ENCODE peak calls at places on chromosomes 5 and 9, in four cellular contexts. L is breast epithelium, P is right lobe of liver, E is fibroblast of lung. O is an unnamed sample.

GRCh38 chr9:22683393-22684075 is 236.9 kb downstream of the DMRTA1 start:
- DNase-seq in L (no peak), P (no peak), E (peak; percentile 81), O (no peak)

GRCh38 chr5:170648546-170648945 is 135.0 kb upstream of the GABRP start:
- DNase-seq in P (no peak), L (no peak), E (no peak), O (no peak)

GRCh38 chr9:74953235-74953741 is 576 bp upstream of the C9orf40 start:
- DNase-seq in L (no peak), P (no peak), E (no peak), O (no peak)

GRCh38 chr5:91468643-91469422 is 85.7 kb upstream of the ARRDC3 start:
- DNase-seq in E (peak; percentile 35), L (no peak), P (no peak), O (no peak)

GRCh38 chr9:36151306-36152210 is 15.0 kb downstream of the GLIPR2 start:
- DNase-seq in P (peak; percentile 62), E (peak; percentile 85), L (no peak), O (no peak)

GRCh38 chr9:80351612-80352011 is 779.8 kb downstream of the TLE4 start:
- DNase-seq in E (no peak), L (no peak), P (no peak), O (no peak)

GRCh38 chr9:126347911-126348760 is 21.5 kb downstream of the MVB12B start:
- DNase-seq in E (no peak), P (no peak), L (no peak), O (no peak)

GRCh38 chr5:166710275-166710674 is 1581.2 kb upstream of the WWC1 start:
- DNase-seq in L (no peak), E (peak; percentile 9), P (no peak), O (no peak)

GRCh38 chr5:53253421-53253871 is 143.9 kb upstream of the MOCS2 start:
- DNase-seq in P (no peak), L (no peak), E (peak; percentile 95), O (no peak)

GRCh38 chr5:103452089-103452488 is 110.5 kb downstream of the NUDT12 start:
- DNase-seq in P (no peak), E (no peak), L (no peak), O (no peak)

GRCh38 chr5:25963251-25964008 is 1075.0 kb downstream of the CDH9 start:
- DNase-seq in E (no peak), L (no peak), P (no peak), O (no peak)

GRCh38 chr9:134040831-134041648 is 15.8 kb downstream of the BRD3OS start:
- DNase-seq in E (no peak), P (peak; percentile 25), L (no peak), O (no peak)

GRCh38 chr5:110514030-110514429 is 212.4 kb downstream of the TMEM232 start:
- DNase-seq in E (no peak), P (no peak), L (no peak), O (no peak)

GRCh38 chr5:166436857-166437256 is 1854.6 kb upstream of the WWC1 start:
- DNase-seq in P (no peak), L (no peak), E (peak; percentile 41), O (no peak)

GRCh38 chr5:126508251-126508961 is 85.2 kb downstream of the GRAMD2B start:
- DNase-seq in L (no peak), P (no peak), E (no peak), O (peak; percentile 40)

GRCh38 chr5:135295852-135296251 is 103.2 kb downstream of the MACROH2A1 start:
- DNase-seq in L (no peak), P (no peak), E (no peak), O (no peak)

GRCh38 chr5:55601209-55601618 is 66.5 kb upstream of the PLPP1 start:
- DNase-seq in P (peak; percentile 72), L (peak; percentile 67), E (peak; percentile 94), O (peak; percentile 83)

GRCh38 chr9:138103824-138104206 is 226.2 kb downstream of the CACNA1B start:
- DNase-seq in P (no peak), E (no peak), L (no peak), O (peak; percentile 84)

GRCh38 chr5:95668728-95669127 is 14.1 kb downstream of the SPATA9 start:
- DNase-seq in E (peak; percentile 10), P (no peak), L (no peak), O (no peak)

GRCh38 chr9:138077898-138078540 is 200.4 kb downstream of the CACNA1B start:
- DNase-seq in E (no peak), L (no peak), P (peak; percentile 8), O (peak; percentile 75)

GRCh38 chr5:141330299-141331080 is at the start of gene PCDHGA1:
- DNase-seq in L (no peak), E (peak; percentile 40), P (no peak), O (no peak)
- TF ChIP-seq CTCF in L (no peak), E (peak; percentile 45), P (no peak), O (no peak)

DNA sequence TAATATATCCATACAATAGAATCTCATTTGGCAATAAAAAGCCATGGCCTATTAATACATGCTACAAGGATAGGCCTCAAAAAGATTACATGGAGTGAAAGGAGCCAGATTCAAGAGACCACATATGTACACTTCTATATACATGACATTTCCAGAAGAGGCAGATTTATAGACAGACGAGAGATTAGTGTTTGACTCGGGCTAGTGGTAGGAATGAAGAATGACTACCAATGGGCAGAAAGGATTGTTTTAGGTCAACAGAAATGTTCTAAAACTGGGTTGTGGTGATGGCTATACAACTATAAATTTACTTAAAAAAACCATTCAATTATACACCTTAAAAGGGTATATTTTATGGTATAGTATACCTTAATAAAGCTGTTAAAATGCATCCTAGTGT is 41.9 kb downstream of the SETX start:
- DNase-seq in L (no peak), P (no peak), E (no peak), O (no peak)
- TF ChIP-seq CTCF in L (no peak), P (peak; percentile 3), E (peak; percentile 18), O (no peak)

DNA sequence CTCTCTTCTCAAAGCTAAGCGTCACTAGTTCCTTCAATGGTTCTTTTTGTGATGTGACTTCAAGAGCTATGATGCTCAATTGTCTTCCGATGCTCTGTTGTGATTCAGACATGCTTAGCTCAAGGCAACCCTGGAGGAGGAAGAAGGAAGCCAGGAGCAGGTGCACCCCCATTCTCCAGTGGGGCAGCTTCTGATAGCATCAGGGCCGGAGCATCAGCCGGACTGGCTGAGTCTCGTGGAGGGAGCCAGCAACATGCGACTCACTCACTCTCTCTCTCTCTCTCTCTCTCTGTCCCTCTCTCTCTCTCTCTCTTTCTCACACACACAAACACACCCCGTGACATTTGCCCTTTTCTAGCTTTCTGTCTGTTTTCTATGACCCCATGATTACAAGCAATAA is 140.2 kb downstream of the HSD17B3 start:
- DNase-seq in E (no peak), P (no peak), L (no peak), O (no peak)
- TF ChIP-seq CTCF in E (no peak), P (no peak), L (no peak), O (no peak)

GRCh38 chr5:156475831-156476551 is 149.0 kb downstream of the SGCD start:
- DNase-seq in P (no peak), L (no peak), E (peak; percentile 93), O (no peak)
- TF ChIP-seq CTCF in P (no peak), L (no peak), E (peak; percentile 30), O (peak; percentile 18)

O was measured in osteocyte.